ENCODE peak calls at places on chromosomes 12 and 14, in nine cellular contexts. R is vagina; U is HCEC 1CT; J is GM10248; A is CD8-positive, alpha-beta T cell; M is NCI-H1092; B is astrocyte; D is T-helper 2 cell; W is smooth muscle cell of the brain vasculature. L is an unnamed sample.

GRCh38 chr12:50625029-50625875 is 120.5 kb downstream of the DIP2B start:
- DNase-seq in W (no peak), A (no peak), M (no peak), B (no peak), D (no peak), J (no peak), U (no peak), R (no peak), L (no peak)

GRCh38 chr12:24197517-24197916 is 248.0 kb upstream of the SOX5 start:
- DNase-seq in M (no peak), R (no peak), W (no peak), A (no peak), B (no peak), U (no peak), D (no peak), J (no peak), L (no peak)

GRCh38 chr12:104352106-104352713 is 48.7 kb downstream of the EID3 start:
- DNase-seq in A (no peak), J (no peak), W (no peak), B (peak), D (no peak), U (peak), M (no peak), R (peak), L (no peak)

GRCh38 chr14:69069020-69069421 is 83.9 kb downstream of the DCAF5 start:
- DNase-seq in A (no peak), W (no peak), J (no peak), U (peak), M (no peak), D (no peak), B (peak), R (no peak), L (no peak)

GRCh38 chr12:78396538-78396937 is 468.0 kb upstream of the SYT1 start:
- DNase-seq in R (no peak), J (no peak), M (no peak), W (no peak), B (no peak), A (no peak), D (no peak), U (no peak), L (no peak)

GRCh38 chr14:103519837-103520212 is 2.8 kb downstream of the CKB start:
- DNase-seq in A (no peak), W (no peak), U (no peak), J (no peak), R (no peak), M (no peak), D (no peak), B (no peak), L (no peak)

GRCh38 chr12:76586764-76587395 is 27.3 kb upstream of the OSBPL8 start:
- DNase-seq in B (peak), W (no peak), M (no peak), R (no peak), U (peak), D (peak), J (peak), A (peak), L (no peak)

GRCh38 chr12:124044809-124045321 is 71.8 kb downstream of the ZNF664 start:
- DNase-seq in J (no peak), D (no peak), A (no peak), M (no peak), W (no peak), U (no peak), B (no peak), R (no peak), L (no peak)

GRCh38 chr14:105867961-105868599 is 341.7 kb downstream of the TMEM121 start:
- DNase-seq in M (no peak), J (no peak), W (no peak), B (no peak), A (no peak), U (no peak), D (no peak), R (no peak), L (no peak)

GRCh38 chr14:50828738-50829471 is 2.1 kb downstream of the NIN start:
- DNase-seq in W (no peak), M (no peak), J (no peak), U (no peak), D (no peak), B (no peak), R (no peak), A (no peak), L (no peak)